ENCODE peak calls at places on chromosomes 5 and 9, in six cellular contexts. One of them, this sample, is unnamed.

GRCh38 chr5:30405821-30406220 is 787.7 kb upstream of the CDH6 start:
- DNase-seq in skeletal muscle cell: no peak
- DNase-seq in aorta: no peak
- DNase-seq in stimulated activated CD4-positive, alpha-beta T cell treated with anti-CD3 and anti-CD28 coated beads, Interleukin-1b, Interleukin-23, amount 100 ng/mL, for 4 hours: no peak
- DNase-seq in cardiac fibroblast: no peak
- DNase-seq in small intestine: no peak
- DNase-seq in this sample: no peak

GRCh38 chr5:93578813-93579560 is 2.0 kb downstream of the NR2F1-AS1 start:
- DNase-seq in skeletal muscle cell: no peak
- DNase-seq in aorta: peak
- DNase-seq in stimulated activated CD4-positive, alpha-beta T cell treated with anti-CD3 and anti-CD28 coated beads, Interleukin-1b, Interleukin-23, amount 100 ng/mL, for 4 hours: no peak
- DNase-seq in cardiac fibroblast: peak
- DNase-seq in small intestine: no peak
- DNase-seq in this sample: peak

GRCh38 chr5:56233230-56233629 is at the start of gene ANKRD55:
- DNase-seq in skeletal muscle cell: no peak
- DNase-seq in aorta: no peak
- DNase-seq in stimulated activated CD4-positive, alpha-beta T cell treated with anti-CD3 and anti-CD28 coated beads, Interleukin-1b, Interleukin-23, amount 100 ng/mL, for 4 hours: no peak
- DNase-seq in cardiac fibroblast: no peak
- DNase-seq in small intestine: no peak
- DNase-seq in this sample: no peak

GRCh38 chr5:149162401-149163084 is 21.2 kb downstream of the ABLIM3 start:
- DNase-seq in skeletal muscle cell: no peak
- DNase-seq in aorta: no peak
- DNase-seq in stimulated activated CD4-positive, alpha-beta T cell treated with anti-CD3 and anti-CD28 coated beads, Interleukin-1b, Interleukin-23, amount 100 ng/mL, for 4 hours: no peak
- DNase-seq in cardiac fibroblast: no peak
- DNase-seq in small intestine: no peak
- DNase-seq in this sample: no peak

GRCh38 chr5:16983972-16984371 is 47.9 kb upstream of the MYO10 start:
- DNase-seq in skeletal muscle cell: no peak
- DNase-seq in aorta: no peak
- DNase-seq in stimulated activated CD4-positive, alpha-beta T cell treated with anti-CD3 and anti-CD28 coated beads, Interleukin-1b, Interleukin-23, amount 100 ng/mL, for 4 hours: no peak
- DNase-seq in cardiac fibroblast: no peak
- DNase-seq in small intestine: no peak
- DNase-seq in this sample: no peak

GRCh38 chr5:37801521-37801920 is 38.3 kb downstream of the GDNF start:
- DNase-seq in skeletal muscle cell: no peak
- DNase-seq in aorta: no peak
- DNase-seq in stimulated activated CD4-positive, alpha-beta T cell treated with anti-CD3 and anti-CD28 coated beads, Interleukin-1b, Interleukin-23, amount 100 ng/mL, for 4 hours: no peak
- DNase-seq in cardiac fibroblast: no peak
- DNase-seq in small intestine: no peak
- DNase-seq in this sample: no peak

GRCh38 chr9:93305497-93306020 is 121.6 kb downstream of the WNK2 start:
- DNase-seq in skeletal muscle cell: no peak
- DNase-seq in aorta: peak
- DNase-seq in stimulated activated CD4-positive, alpha-beta T cell treated with anti-CD3 and anti-CD28 coated beads, Interleukin-1b, Interleukin-23, amount 100 ng/mL, for 4 hours: no peak
- DNase-seq in cardiac fibroblast: no peak
- DNase-seq in small intestine: no peak
- DNase-seq in this sample: no peak

GRCh38 chr5:37717613-37718431 is 122.0 kb downstream of the GDNF start:
- DNase-seq in skeletal muscle cell: peak
- DNase-seq in aorta: no peak
- DNase-seq in stimulated activated CD4-positive, alpha-beta T cell treated with anti-CD3 and anti-CD28 coated beads, Interleukin-1b, Interleukin-23, amount 100 ng/mL, for 4 hours: no peak
- DNase-seq in cardiac fibroblast: peak
- DNase-seq in small intestine: peak
- DNase-seq in this sample: peak

GRCh38 chr9:121890746-121891145 is 202.4 kb downstream of the TTLL11 start:
- DNase-seq in skeletal muscle cell: no peak
- DNase-seq in aorta: no peak
- DNase-seq in stimulated activated CD4-positive, alpha-beta T cell treated with anti-CD3 and anti-CD28 coated beads, Interleukin-1b, Interleukin-23, amount 100 ng/mL, for 4 hours: no peak
- DNase-seq in cardiac fibroblast: no peak
- DNase-seq in small intestine: no peak
- DNase-seq in this sample: no peak

GRCh38 chr5:123000731-123001130 is 35.8 kb downstream of the PPIC start:
- DNase-seq in skeletal muscle cell: peak
- DNase-seq in aorta: no peak
- DNase-seq in stimulated activated CD4-positive, alpha-beta T cell treated with anti-CD3 and anti-CD28 coated beads, Interleukin-1b, Interleukin-23, amount 100 ng/mL, for 4 hours: no peak
- DNase-seq in cardiac fibroblast: no peak
- DNase-seq in small intestine: peak
- DNase-seq in this sample: no peak

GRCh38 chr5:67773439-67773988 is 442.0 kb upstream of the PIK3R1 start:
- DNase-seq in skeletal muscle cell: no peak
- DNase-seq in aorta: no peak
- DNase-seq in stimulated activated CD4-positive, alpha-beta T cell treated with anti-CD3 and anti-CD28 coated beads, Interleukin-1b, Interleukin-23, amount 100 ng/mL, for 4 hours: no peak
- DNase-seq in cardiac fibroblast: peak
- DNase-seq in small intestine: peak
- DNase-seq in this sample: peak

GRCh38 chr5:139458580-139459407 is 3.7 kb downstream of the ECSCR start:
- DNase-seq in skeletal muscle cell: no peak
- DNase-seq in aorta: peak
- DNase-seq in stimulated activated CD4-positive, alpha-beta T cell treated with anti-CD3 and anti-CD28 coated beads, Interleukin-1b, Interleukin-23, amount 100 ng/mL, for 4 hours: peak
- DNase-seq in cardiac fibroblast: peak
- DNase-seq in small intestine: peak
- DNase-seq in this sample: peak

GRCh38 chr5:16654647-16655334 is 38.0 kb upstream of the RETREG1 start:
- DNase-seq in skeletal muscle cell: no peak
- DNase-seq in aorta: no peak
- DNase-seq in stimulated activated CD4-positive, alpha-beta T cell treated with anti-CD3 and anti-CD28 coated beads, Interleukin-1b, Interleukin-23, amount 100 ng/mL, for 4 hours: no peak
- DNase-seq in cardiac fibroblast: no peak
- DNase-seq in small intestine: no peak
- DNase-seq in this sample: no peak

GRCh38 chr5:79021753-79022152 is 36.6 kb upstream of the ARSB start:
- DNase-seq in skeletal muscle cell: no peak
- DNase-seq in aorta: no peak
- DNase-seq in stimulated activated CD4-positive, alpha-beta T cell treated with anti-CD3 and anti-CD28 coated beads, Interleukin-1b, Interleukin-23, amount 100 ng/mL, for 4 hours: no peak
- DNase-seq in cardiac fibroblast: no peak
- DNase-seq in small intestine: no peak
- DNase-seq in this sample: no peak

GRCh38 chr5:40683351-40683750 is 3.6 kb downstream of the PTGER4 start:
- DNase-seq in skeletal muscle cell: no peak
- DNase-seq in aorta: no peak
- DNase-seq in stimulated activated CD4-positive, alpha-beta T cell treated with anti-CD3 and anti-CD28 coated beads, Interleukin-1b, Interleukin-23, amount 100 ng/mL, for 4 hours: no peak
- DNase-seq in cardiac fibroblast: no peak
- DNase-seq in small intestine: no peak
- DNase-seq in this sample: no peak

GRCh38 chr5:149605998-149606721 is 24.9 kb downstream of the ARHGEF37 start:
- DNase-seq in skeletal muscle cell: peak
- DNase-seq in aorta: no peak
- DNase-seq in stimulated activated CD4-positive, alpha-beta T cell treated with anti-CD3 and anti-CD28 coated beads, Interleukin-1b, Interleukin-23, amount 100 ng/mL, for 4 hours: no peak
- DNase-seq in cardiac fibroblast: peak
- DNase-seq in small intestine: peak
- DNase-seq in this sample: peak

GRCh38 chr9:127912882-127913281 is 4.0 kb downstream of the ST6GALNAC4 start:
- DNase-seq in skeletal muscle cell: no peak
- DNase-seq in aorta: no peak
- DNase-seq in stimulated activated CD4-positive, alpha-beta T cell treated with anti-CD3 and anti-CD28 coated beads, Interleukin-1b, Interleukin-23, amount 100 ng/mL, for 4 hours: no peak
- DNase-seq in cardiac fibroblast: no peak
- DNase-seq in small intestine: peak
- DNase-seq in this sample: no peak